ENCODE peak calls at places on chromosomes 5 and 9, in five cellular contexts. E is hypothalamus, L is left cardiac atrium, Z is GM20000, X is astrocyte of the spinal cord. P is an unnamed sample.

GRCh38 chr9:137907776-137908175 is 30.2 kb downstream of the CACNA1B start:
- DNase-seq in E (no peak), Z (no peak), L (no peak), X (no peak), P (no peak)

GRCh38 chr5:35857606-35858205 is 1.0 kb downstream of the IL7R start:
- DNase-seq in X (peak), Z (no peak), L (no peak), E (no peak), P (no peak)

GRCh38 chr5:155128786-155129512 is 115.4 kb downstream of the KIF4B start:
- DNase-seq in E (no peak), X (no peak), Z (no peak), L (no peak), P (no peak)

GRCh38 chr9:104993291-104993963 is 65.5 kb upstream of the ABCA1 start:
- DNase-seq in X (peak), L (peak), Z (no peak), E (peak), P (peak)

GRCh38 chr9:120312031-120312430 is 267.9 kb downstream of the CDK5RAP2 start:
- DNase-seq in Z (no peak), L (no peak), E (no peak), X (no peak), P (no peak)

GRCh38 chr9:26170224-26170623 is 492.0 kb upstream of the TUSC1 start:
- DNase-seq in E (no peak), Z (no peak), X (peak), L (no peak), P (no peak)

GRCh38 chr9:113993838-113994540 is 84.1 kb downstream of the AMBP start:
- DNase-seq in E (peak), L (peak), X (peak), Z (no peak), P (no peak)

GRCh38 chr5:171624396-171624795 is 161.2 kb upstream of the SMIM23 start:
- DNase-seq in X (no peak), L (no peak), Z (no peak), E (no peak), P (no peak)

GRCh38 chr9:120151806-120152205 is 428.2 kb downstream of the CDK5RAP2 start:
- DNase-seq in X (no peak), L (no peak), Z (no peak), E (no peak), P (no peak)

GRCh38 chr9:86519216-86519615 is 165.0 kb upstream of the TUT7 start:
- DNase-seq in Z (no peak), X (no peak), L (no peak), E (no peak), P (no peak)

GRCh38 chr9:135198889-135199288 is 111.4 kb downstream of the OLFM1 start:
- DNase-seq in Z (no peak), X (no peak), E (no peak), L (no peak), P (no peak)

GRCh38 chr5:38557309-38557710 is 864 bp upstream of the LIFR start:
- DNase-seq in X (no peak), Z (no peak), E (no peak), L (no peak), P (no peak)

GRCh38 chr5:4054092-4054491 is 458.5 kb downstream of the IRX1 start:
- DNase-seq in L (no peak), X (no peak), E (no peak), Z (no peak), P (no peak)

GRCh38 chr5:374631-375335 is 53.3 kb downstream of the AHRR start:
- DNase-seq in E (no peak), X (no peak), Z (no peak), L (no peak), P (no peak)

GRCh38 chr5:66923457-66923856 is 273.1 kb downstream of the CD180 start:
- DNase-seq in Z (no peak), X (no peak), L (no peak), E (no peak), P (no peak)

GRCh38 chr5:140673187-140673976 is at the start of gene DND1:
- DNase-seq in Z (no peak), E (no peak), X (no peak), L (peak), P (no peak)

GRCh38 chr9:94084314-94084713 is at the start of gene PTPDC1:
- DNase-seq in X (peak), L (no peak), Z (no peak), E (peak), P (peak)

GRCh38 chr5:160199410-160199911 is 29.8 kb upstream of the FABP6 start:
- DNase-seq in E (peak), L (peak), Z (peak), X (peak), P (peak)

GRCh38 chr9:133716564-133717112 is 21.5 kb downstream of the SARDH start:
- DNase-seq in Z (no peak), E (no peak), L (peak), X (no peak), P (no peak)

GRCh38 chr9:131307974-131308373 is 18.5 kb downstream of the PLPP7 start:
- DNase-seq in Z (no peak), E (no peak), X (no peak), L (no peak), P (no peak)

GRCh38 chr5:10591946-10592345 is 28.1 kb downstream of the ANKRD33B start:
- DNase-seq in E (no peak), L (no peak), Z (no peak), X (no peak), P (no peak)

GRCh38 chr5:40826778-40827478 is 8.1 kb downstream of the RPL37 start:
- DNase-seq in X (no peak), Z (no peak), L (no peak), E (no peak), P (no peak)

GRCh38 chr5:56574778-56575177 is 240.6 kb upstream of the MAP3K1 start:
- DNase-seq in L (no peak), Z (no peak), X (no peak), E (no peak), P (no peak)

GRCh38 chr9:31243386-31243785 is 1141.1 kb upstream of the ACO1 start:
- DNase-seq in Z (no peak), X (peak), E (no peak), L (no peak), P (no peak)

GRCh38 chr5:5531371-5531770 is 108.9 kb downstream of the ICE1 start:
- DNase-seq in L (no peak), Z (no peak), X (no peak), E (no peak), P (no peak)

GRCh38 chr5:149960272-149961185 is at the start of gene SLC26A2:
- DNase-seq in Z (peak), X (peak), E (peak), L (peak), P (peak)

GRCh38 chr5:83530186-83530585 is 58.6 kb downstream of the VCAN start:
- DNase-seq in Z (no peak), L (no peak), E (no peak), X (peak), P (no peak)

GRCh38 chr5:127705120-127705892 is 2.1 kb downstream of the CCDC192 start:
- DNase-seq in E (no peak), Z (peak), X (peak), L (no peak), P (no peak)

GRCh38 chr5:93208156-93208895 is 372.7 kb downstream of the NR2F1-AS1 start:
- DNase-seq in X (no peak), L (no peak), Z (no peak), E (no peak), P (no peak)

GRCh38 chr5:29498860-29499259 is 1694.6 kb upstream of the CDH6 start:
- DNase-seq in X (no peak), L (no peak), Z (no peak), E (no peak), P (no peak)

GRCh38 chr9:18189876-18190670 is 283.9 kb upstream of the ADAMTSL1 start:
- DNase-seq in X (no peak), L (no peak), E (no peak), Z (no peak), P (no peak)

GRCh38 chr5:9898319-9898718 is 268.2 kb upstream of the TAS2R1 start:
- DNase-seq in L (no peak), E (no peak), X (peak), Z (no peak), P (no peak)

GRCh38 chr5:50406874-50407273 is 34.2 kb downstream of the EMB start:
- DNase-seq in E (no peak), X (no peak), Z (no peak), L (no peak), P (no peak)

GRCh38 chr9:135358161-135358940 is 121.2 kb upstream of the PPP1R26 start:
- DNase-seq in Z (no peak), L (no peak), E (no peak), X (no peak), P (no peak)

GRCh38 chr5:116009806-116010205 is 22.5 kb upstream of the ARL14EPL start:
- DNase-seq in L (no peak), Z (no peak), E (no peak), X (no peak), P (no peak)

GRCh38 chr9:132671620-132672412 is 1.6 kb downstream of the GTF3C4 start:
- DNase-seq in Z (no peak), E (no peak), L (no peak), X (no peak), P (no peak)

GRCh38 chr5:176629853-176630680 is at the start of the genes EIF4E1B and SNCB:
- DNase-seq in X (peak), L (peak), E (no peak), Z (peak), P (no peak)

GRCh38 chr9:129620669-129621295 is at the start of gene C9orf50:
- DNase-seq in L (no peak), X (no peak), Z (no peak), E (no peak), P (no peak)

GRCh38 chr9:128081052-128081451 is 13.0 kb downstream of the SLC25A25 start:
- DNase-seq in X (peak), E (no peak), Z (no peak), L (no peak), P (no peak)

GRCh38 chr9:27386759-27387158 is 89.8 kb upstream of the EQTN start:
- DNase-seq in L (no peak), X (no peak), Z (no peak), E (no peak), P (no peak)

P was measured in C1 segment of cervical spinal cord.